ENCODE peak calls at places on chromosomes 7 and 10, in ten cellular contexts. O, Z, V, W, D, I, A, B, E and P are unnamed samples.

GRCh38 chr7:107258737-107259136 is 89.9 kb downstream of the HBP1 start:
- DNase-seq in O (no peak), Z (no peak), V (no peak), W (no peak), D (no peak), I (no peak), A (no peak), B (no peak), E (no peak), P (no peak)

GRCh38 chr7:47962262-47962661 is 14.0 kb upstream of the PKD1L1 start:
- DNase-seq in O (no peak), Z (no peak), V (no peak), W (no peak), D (no peak), I (no peak), A (no peak), B (no peak), E (no peak), P (no peak)

GRCh38 chr10:52092390-52092789 is 221.7 kb upstream of the DKK1 start:
- DNase-seq in O (no peak), Z (no peak), V (no peak), W (no peak), D (no peak), I (no peak), A (no peak), B (no peak), E (no peak), P (no peak)

GRCh38 chr7:27271384-27271783 is 28.8 kb downstream of the EVX1 start:
- DNase-seq in O (no peak), Z (no peak), V (no peak), W (no peak), D (no peak), I (no peak), A (no peak), B (no peak), E (no peak), P (no peak)

GRCh38 chr7:20798081-20798693 is 11.5 kb upstream of the SP8 start:
- DNase-seq in O (peak; percentile 68), Z (no peak), V (peak; percentile 54), W (no peak), D (peak; percentile 32), I (peak; percentile 92), A (peak; percentile 65), B (peak; percentile 82), E (peak; percentile 86), P (peak; percentile 66)

GRCh38 chr7:30825215-30825720 is 54.1 kb downstream of the MINDY4 start:
- DNase-seq in O (no peak), Z (no peak), V (no peak), W (no peak), D (no peak), I (no peak), A (no peak), B (no peak), E (no peak), P (no peak)

GRCh38 chr10:48519731-48520506 is 85.0 kb downstream of the ARHGAP22 start:
- DNase-seq in O (no peak), Z (no peak), V (no peak), W (no peak), D (no peak), I (no peak), A (no peak), B (peak; percentile 43), E (no peak), P (no peak)

GRCh38 chr7:148711191-148712102 is 12.7 kb downstream of the CUL1 start:
- DNase-seq in O (no peak), Z (no peak), V (no peak), W (no peak), D (no peak), I (no peak), A (no peak), B (no peak), E (no peak), P (no peak)

DNA sequence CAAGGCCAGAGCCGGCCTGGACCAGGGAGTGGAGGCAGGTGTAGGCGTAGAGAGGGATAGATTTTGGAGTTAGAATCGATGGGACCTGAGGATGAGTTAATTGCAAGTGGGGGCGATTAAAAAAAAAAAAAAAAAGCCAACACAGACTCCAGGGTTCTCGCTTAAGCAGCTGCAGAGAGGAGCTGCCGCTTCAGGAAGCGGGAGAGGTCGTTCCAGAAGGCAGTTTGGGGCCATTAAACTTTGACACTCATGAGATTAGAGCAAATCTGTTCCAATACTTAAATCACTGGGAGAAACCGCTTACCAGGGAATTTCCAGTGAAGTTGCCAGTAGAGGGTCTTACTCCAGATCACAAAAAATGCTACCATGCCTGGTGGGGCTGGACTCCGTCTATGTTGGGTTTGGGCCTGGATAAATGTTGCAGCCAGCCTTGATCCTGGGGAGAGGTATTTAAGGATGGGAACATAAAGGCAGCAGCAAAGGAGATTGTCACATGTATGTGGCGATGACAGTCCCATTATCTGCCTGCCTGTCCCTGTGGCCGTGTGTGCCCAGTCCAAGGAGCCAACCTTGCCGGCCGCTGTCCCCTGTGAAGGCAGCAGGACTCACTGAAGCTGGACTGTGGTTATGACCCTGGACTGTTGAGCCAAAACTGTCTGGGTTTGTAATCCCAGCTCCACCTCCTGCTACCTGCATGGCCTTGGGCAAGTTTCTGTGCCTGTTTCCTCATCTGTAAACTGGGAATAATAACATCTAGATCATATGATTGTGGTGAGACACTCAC is 23.9 kb upstream of the GRID1 start:
- DNase-seq in O (no peak), Z (no peak), V (no peak), W (no peak), D (no peak), I (no peak), A (no peak), B (peak; percentile 34), E (no peak), P (no peak)
- TF ChIP-seq MAX in O (no peak), Z (no peak), V (no peak), W (no peak), D (no peak), I (no peak), A (no peak), B (no peak), E (no peak), P (no peak)

GRCh38 chr7:1175597-1175966 is 15.6 kb upstream of the ZFAND2A start:
- DNase-seq in O (no peak), Z (no peak), V (no peak), W (no peak), D (no peak), I (no peak), A (no peak), B (no peak), E (no peak), P (no peak)

GRCh38 chr7:1174881-1175596 is 15.0 kb upstream of the ZFAND2A start:
- DNase-seq in O (no peak), Z (no peak), V (no peak), W (no peak), D (no peak), I (no peak), A (no peak), B (no peak), E (no peak), P (no peak)

GRCh38 chr7:1172666-1173523 is 12.9 kb upstream of the ZFAND2A start:
- DNase-seq in O (no peak), Z (no peak), V (no peak), W (no peak), D (no peak), I (no peak), A (no peak), B (no peak), E (no peak), P (no peak)

GRCh38 chr7:1175967-1176851 is 16.2 kb upstream of the ZFAND2A start:
- DNase-seq in O (peak; percentile 79), Z (peak; percentile 70), V (peak; percentile 56), W (peak; percentile 26), D (peak; percentile 80), I (peak; percentile 81), A (peak; percentile 95), B (peak; percentile 100), E (peak; percentile 93), P (peak; percentile 92)

DNA sequence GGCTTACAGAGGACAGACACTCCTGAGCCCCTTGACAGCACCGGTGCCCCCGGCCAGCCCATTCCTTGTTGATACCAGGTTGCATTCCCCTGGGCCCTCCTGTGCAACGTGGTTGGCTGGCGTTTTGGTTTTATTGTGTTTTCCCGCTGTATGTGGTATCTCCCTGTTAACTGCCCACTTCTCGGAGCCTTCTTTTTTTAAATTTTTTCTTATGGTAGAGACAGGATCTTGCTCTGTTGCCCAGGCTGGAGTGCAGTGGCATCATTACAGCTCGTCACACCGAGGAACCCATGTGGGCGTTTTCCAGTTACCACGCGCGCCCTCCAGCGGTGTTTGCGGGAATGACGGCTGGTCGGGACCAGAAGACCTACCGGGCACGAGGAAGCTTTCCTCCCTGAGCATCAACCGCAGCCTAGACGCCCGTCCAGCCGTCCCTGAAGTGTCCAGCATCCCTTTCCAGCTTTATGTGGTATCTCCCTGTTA is 16.9 kb upstream of the ZFAND2A start:
- DNase-seq in O (peak; percentile 65), Z (peak; percentile 39), V (peak; percentile 72), W (peak; percentile 15), D (peak; percentile 55), I (peak; percentile 81), A (peak; percentile 80), B (peak; percentile 97), E (peak; percentile 83), P (peak; percentile 91)
- TF ChIP-seq CTCF in O (peak; percentile 61), Z (peak; percentile 75), V (peak; percentile 87), W (peak; percentile 73), D (peak; percentile 68), I (peak; percentile 85), A (peak; percentile 62), B (peak; percentile 64), E (peak; percentile 83), P (peak; percentile 86)

DNA sequence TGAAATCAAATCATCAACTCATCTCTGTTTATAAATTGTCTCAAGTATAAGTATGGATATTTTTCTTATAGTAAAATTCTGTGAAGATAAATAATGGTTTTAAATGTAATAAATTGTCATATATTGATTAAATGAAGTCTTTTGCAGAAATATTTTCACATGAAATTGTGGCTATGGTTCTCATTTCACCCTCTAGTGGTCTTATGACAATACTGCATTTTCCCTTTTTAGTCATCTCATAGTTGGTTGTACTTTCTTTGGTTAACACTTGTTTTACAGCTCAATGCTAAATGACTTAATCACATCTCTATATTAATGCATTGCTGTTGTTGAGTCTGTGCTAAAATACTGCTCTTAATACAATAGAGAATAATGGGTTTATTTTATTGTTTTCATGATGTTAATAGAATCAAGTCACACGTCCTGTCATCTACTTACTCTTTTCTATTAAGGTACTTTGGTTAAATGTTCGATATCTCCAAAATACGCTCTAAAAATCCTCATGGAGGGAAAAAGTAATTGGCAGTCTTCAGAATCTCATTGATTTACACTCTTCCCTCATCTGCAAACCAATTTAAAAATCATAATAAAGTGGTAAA is 38.0 kb upstream of the CACNA2D1 start:
- DNase-seq in O (peak; percentile 29), Z (peak; percentile 2), V (peak; percentile 12), W (peak; percentile 0), D (peak; percentile 47), I (no peak), A (no peak), B (no peak), E (peak; percentile 50), P (peak; percentile 28)
- TF ChIP-seq MAX in O (no peak), Z (no peak), V (no peak), W (no peak), D (no peak), I (no peak), A (no peak), B (no peak), E (no peak), P (no peak)

DNA sequence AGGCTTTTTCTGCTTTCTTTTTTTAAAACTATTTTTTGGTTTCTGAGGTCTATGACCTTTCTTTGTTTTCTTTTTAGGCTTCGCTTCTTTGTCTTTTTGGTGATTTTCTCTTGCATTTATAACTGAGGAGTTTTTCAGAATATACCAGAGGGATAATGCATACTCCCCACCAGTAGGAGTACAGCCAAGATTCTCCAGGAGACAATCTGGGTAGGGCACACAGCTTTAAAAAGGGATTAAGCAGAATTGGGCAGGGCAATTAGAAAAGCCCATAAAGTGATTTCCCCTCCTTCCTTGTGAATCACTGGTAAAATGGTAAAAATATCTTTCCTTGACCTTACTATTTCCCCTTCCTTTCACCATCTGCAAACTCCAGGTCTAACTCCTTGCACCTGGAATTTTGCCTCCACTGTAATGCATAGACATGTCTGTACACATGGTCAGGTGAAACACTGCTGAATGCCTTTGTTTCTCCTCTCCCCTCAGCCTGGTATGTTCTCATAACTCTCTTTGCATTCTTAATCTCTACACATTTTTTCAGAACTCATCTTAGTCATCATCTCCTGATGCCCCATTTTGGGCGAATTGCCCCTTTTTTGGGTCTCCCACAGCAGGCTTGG is 64.4 kb downstream of the MDFIC start:
- DNase-seq in O (no peak), Z (no peak), V (no peak), W (no peak), D (no peak), I (no peak), A (no peak), B (no peak), E (no peak), P (no peak)
- TF ChIP-seq CTCF in O (no peak), Z (no peak), V (no peak), W (no peak), D (no peak), I (no peak), A (no peak), B (no peak), E (no peak), P (no peak)